ENCODE peak calls at places on chromosome 21, in eight cellular contexts. V is stimulated activated CD4-positive, alpha-beta T cell treated with anti-CD3 and anti-CD28 coated beads, Interleukin-2, amount 100 ng/mL, for 24 hours; Q is iris pigment epithelial cell; E is GM04504; Z is HFFc6; G is cardiac fibroblast; R is hepatic stellate cell; J is left ventricle myocardium inferior. F is an unnamed sample.

GRCh38 chr21:32807717-32808380 is 36.3 kb upstream of the PAXBP1 start:
- DNase-seq in Q (peak), Z (peak), E (peak), G (peak), V (no peak), J (no peak), R (no peak), F (no peak)

GRCh38 chr21:35575280-35575915 is 484.9 kb downstream of the SETD4 start:
- DNase-seq in Z (peak), E (peak), Q (peak), G (peak), R (peak), V (no peak), J (no peak), F (peak)

GRCh38 chr21:29386803-29387202 is 88.1 kb downstream of the BACH1 start:
- DNase-seq in Z (no peak), Q (no peak), R (no peak), J (no peak), G (no peak), E (no peak), V (no peak), F (no peak)

GRCh38 chr21:43812957-43813730 is 23.8 kb downstream of the RRP1 start:
- DNase-seq in G (no peak), J (no peak), Q (no peak), E (no peak), V (no peak), Z (no peak), R (no peak), F (no peak)

GRCh38 chr21:39312112-39313041 is 1.1 kb downstream of the BRWD1 start:
- DNase-seq in E (peak), Q (peak), R (peak), G (peak), J (peak), V (peak), Z (peak), F (peak)

GRCh38 chr21:44732956-44733355 is 21.6 kb upstream of the TSPEAR start:
- DNase-seq in J (no peak), R (no peak), V (no peak), Q (no peak), Z (no peak), E (no peak), G (no peak), F (no peak)

GRCh38 chr21:39562791-39563770 is 49.7 kb upstream of the B3GALT5 start:
- DNase-seq in J (no peak), E (no peak), Z (no peak), R (no peak), G (no peak), V (no peak), Q (no peak), F (no peak)

GRCh38 chr21:31490471-31490870 is 146.4 kb upstream of the TIAM1 start:
- DNase-seq in G (no peak), Z (no peak), E (no peak), V (no peak), Q (no peak), J (no peak), R (no peak), F (no peak)

GRCh38 chr21:44413566-44414290 is 41.6 kb upstream of the LRRC3 start:
- DNase-seq in E (no peak), G (no peak), V (no peak), J (no peak), Q (no peak), Z (no peak), R (no peak), F (no peak)

F was measured in amniotic stem cell.